ENCODE peak calls at places on chromosomes 13 and 19, in four cellular contexts. S, V, U and Z are unnamed samples.
A peak's percentile ranks its signal among the peaks of the same experiment; 100 is the strongest.

GRCh38 chr19:27794444-27795042 is 1418.4 kb downstream of the UQCRFS1 start:
- DNase-seq in S (no peak), V (peak; percentile 59), U (peak; percentile 36), Z (no peak)

GRCh38 chr13:99125335-99125915 is 75.2 kb upstream of the UBAC2 start:
- DNase-seq in V (no peak), S (no peak), U (no peak), Z (no peak)

GRCh38 chr19:9673912-9674668 is 810 bp downstream of the ZNF562 start:
- DNase-seq in U (no peak), V (no peak), S (no peak), Z (no peak)

GRCh38 chr13:22357132-22357531 is 686.3 kb downstream of the FGF9 start:
- DNase-seq in V (no peak), U (peak; percentile 19), S (no peak), Z (no peak)

GRCh38 chr19:53881482-53882390 is at the start of gene PRKCG:
- DNase-seq in V (peak; percentile 77), S (peak; percentile 28), U (peak; percentile 43), Z (peak; percentile 31)

GRCh38 chr19:16581971-16582343 is 9.7 kb upstream of the SLC35E1 start:
- DNase-seq in S (no peak), U (no peak), V (no peak), Z (no peak)

GRCh38 chr19:15248648-15249559 is 16.7 kb upstream of the EPHX3 start:
- DNase-seq in U (peak; percentile 87), S (no peak), V (no peak), Z (peak; percentile 64)

GRCh38 chr19:54448037-54448773 is 794 bp upstream of the LENG8 start:
- DNase-seq in V (peak; percentile 58), S (peak; percentile 47), U (peak; percentile 54), Z (peak; percentile 51)

GRCh38 chr13:40233731-40234195 is 432.7 kb downstream of the FOXO1 start:
- DNase-seq in S (no peak), V (no peak), U (peak; percentile 46), Z (no peak)

GRCh38 chr13:50410921-50411712 is 395.9 kb downstream of the KCNRG start:
- DNase-seq in U (no peak), S (no peak), V (no peak), Z (peak; percentile 35)

GRCh38 chr13:92175330-92175729 is 776.9 kb downstream of the GPC5 start:
- DNase-seq in S (no peak), V (peak; percentile 34), U (no peak), Z (no peak)

GRCh38 chr13:84315527-84315926 is 433.3 kb upstream of the SLITRK1 start:
- DNase-seq in S (no peak), U (no peak), V (no peak), Z (no peak)

GRCh38 chr13:36163809-36164308 is 32.7 kb upstream of the DCLK1 start:
- DNase-seq in V (no peak), U (peak; percentile 46), S (no peak), Z (peak; percentile 89)

GRCh38 chr19:46614114-46614701 is 10.7 kb downstream of the PTGIR start:
- DNase-seq in V (peak; percentile 89), U (peak; percentile 84), S (peak; percentile 84), Z (peak; percentile 81)

GRCh38 chr19:40596608-40597328 is 4.4 kb upstream of the LTBP4 start:
- DNase-seq in S (no peak), V (peak; percentile 89), U (peak; percentile 74), Z (peak; percentile 48)

GRCh38 chr13:36820222-36820621 is 1.2 kb downstream of the RFXAP start:
- DNase-seq in V (no peak), U (no peak), S (no peak), Z (no peak)

GRCh38 chr13:60584976-60585375 is 188.0 kb downstream of the TDRD3 start:
- DNase-seq in S (no peak), U (no peak), V (peak; percentile 83), Z (no peak)

GRCh38 chr19:7394728-7395359 is 46.1 kb downstream of the ARHGEF18 start:
- DNase-seq in U (peak; percentile 91), S (peak; percentile 83), V (peak; percentile 89), Z (peak; percentile 87)

GRCh38 chr13:101919541-101920306 is 467.2 kb downstream of the ITGBL1 start:
- DNase-seq in U (peak; percentile 39), S (no peak), V (peak; percentile 73), Z (no peak)

GRCh38 chr13:33349314-33349995 is 63.9 kb upstream of the STARD13 start:
- DNase-seq in V (peak; percentile 47), S (no peak), U (peak; percentile 44), Z (no peak)

GRCh38 chr19:3970313-3970807 is 539 bp downstream of the DAPK3 start:
- DNase-seq in V (no peak), U (no peak), S (no peak), Z (no peak)

GRCh38 chr13:51148952-51149573 is 38.0 kb upstream of the C13orf42 start:
- DNase-seq in S (no peak), U (peak; percentile 33), V (peak; percentile 86), Z (no peak)

GRCh38 chr13:73987618-73988017 is 146.6 kb downstream of the KLF12 start:
- DNase-seq in U (no peak), V (no peak), S (no peak), Z (no peak)

GRCh38 chr13:101915755-101916107 is 463.3 kb downstream of the ITGBL1 start:
- DNase-seq in U (no peak), V (no peak), S (no peak), Z (no peak)

GRCh38 chr13:44710576-44710975 is 134.4 kb upstream of the TSC22D1 start:
- DNase-seq in S (no peak), U (no peak), V (no peak), Z (no peak)

GRCh38 chr19:10871711-10872550 is 578 bp downstream of the CARM1 start:
- DNase-seq in V (no peak), U (peak; percentile 53), S (no peak), Z (peak; percentile 40)

GRCh38 chr13:38350114-38350617 is 515 bp downstream of the UFM1 start:
- DNase-seq in V (no peak), U (peak; percentile 54), S (peak; percentile 56), Z (peak; percentile 77)

GRCh38 chr19:39542198-39542597 is 2.2 kb upstream of the EID2 start:
- DNase-seq in V (no peak), U (no peak), S (no peak), Z (no peak)

GRCh38 chr19:10189631-10190425 is 4.9 kb downstream of the DNMT1 start:
- DNase-seq in V (no peak), S (no peak), U (no peak), Z (no peak)

GRCh38 chr13:110132178-110132975 is 174.6 kb downstream of the COL4A1 start:
- DNase-seq in U (no peak), S (no peak), V (no peak), Z (peak; percentile 26)

GRCh38 chr19:31378404-31378803 is 29.2 kb upstream of the TSHZ3 start:
- DNase-seq in V (no peak), S (no peak), U (peak; percentile 42), Z (no peak)

GRCh38 chr13:25678398-25678797 is 306.6 kb downstream of the ATP8A2 start:
- DNase-seq in U (no peak), S (no peak), V (peak; percentile 37), Z (no peak)

GRCh38 chr19:11942008-11942842 is 17.3 kb downstream of the ZNF700 start:
- DNase-seq in V (no peak), S (no peak), U (no peak), Z (no peak)

GRCh38 chr13:35720690-35721554 is 244.4 kb upstream of the MAB21L1 start:
- DNase-seq in U (peak; percentile 30), V (peak; percentile 80), S (peak; percentile 20), Z (peak; percentile 51)

GRCh38 chr19:10724573-10725071 is 6.7 kb downstream of the DNM2 start:
- DNase-seq in U (no peak), V (no peak), S (no peak), Z (no peak)

GRCh38 chr13:69324109-69324886 is 783.3 kb upstream of the ATXN8OS start:
- DNase-seq in U (no peak), S (no peak), V (no peak), Z (no peak)

GRCh38 chr13:85283408-85283807 is 515.8 kb downstream of the SLITRK6 start:
- DNase-seq in V (no peak), U (no peak), S (no peak), Z (no peak)

GRCh38 chr19:47228168-47228936 is 2.6 kb downstream of the BBC3 start:
- DNase-seq in U (peak; percentile 55), S (peak; percentile 70), V (peak; percentile 73), Z (no peak)

GRCh38 chr19:1854032-1854541 is 5.8 kb upstream of the REXO1 start:
- DNase-seq in U (no peak), V (no peak), S (no peak), Z (no peak)

GRCh38 chr19:1856345-1856697 is 7.1 kb downstream of the KLF16 start:
- DNase-seq in S (no peak), U (no peak), V (no peak), Z (no peak)

GRCh38 chr19:1855828-1856255 is 7.5 kb downstream of the KLF16 start:
- DNase-seq in U (no peak), V (no peak), S (no peak), Z (no peak)

GRCh38 chr19:1854542-1855039 is 6.3 kb upstream of the REXO1 start:
- DNase-seq in S (no peak), U (peak; percentile 73), V (peak; percentile 64), Z (no peak)

DNA sequence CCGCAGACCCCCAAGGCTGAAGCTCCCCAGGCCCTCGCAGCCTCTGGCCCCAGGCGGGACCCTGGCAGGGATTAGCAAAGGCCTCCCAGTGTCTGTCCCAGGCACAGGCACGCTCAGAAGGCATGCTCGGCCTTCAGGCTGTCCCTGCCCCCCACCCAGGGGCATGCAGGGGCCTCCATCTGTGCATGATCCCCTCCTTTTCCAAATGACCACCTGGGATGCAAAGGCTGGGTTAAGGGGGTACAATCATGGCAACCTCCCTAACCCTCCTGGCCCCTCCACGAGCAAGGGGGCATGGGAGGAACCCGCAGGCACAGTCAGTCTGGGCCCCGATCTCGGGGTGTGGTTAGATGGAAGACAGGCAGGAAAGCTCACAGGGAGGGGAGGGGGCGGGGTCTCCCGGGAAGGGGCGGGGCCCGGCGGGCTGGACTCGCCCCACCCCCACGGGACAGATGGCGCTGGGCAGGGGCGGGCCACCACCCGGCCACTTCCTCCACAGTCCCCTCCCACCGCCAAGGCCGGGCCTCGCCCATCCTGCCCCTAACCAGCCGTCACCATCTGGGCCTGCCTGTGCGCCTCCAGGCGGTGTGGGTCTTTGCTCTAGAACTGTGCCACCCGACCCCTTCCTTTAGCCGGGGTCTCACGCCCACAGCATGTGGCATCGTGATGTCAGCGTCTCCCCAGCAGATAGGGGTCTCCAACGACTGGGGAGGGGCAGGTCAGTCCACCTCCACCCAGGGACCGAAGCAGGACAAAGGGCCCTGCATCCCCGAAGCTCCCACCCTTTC is 7.0 kb upstream of the REXO1 start:
- DNase-seq in S (peak; percentile 91), U (peak; percentile 94), V (peak; percentile 98), Z (peak; percentile 87)
- H3K4me1 ChIP-seq in S (peaks cover 45% of the 10 kb centered on the region), U (peaks cover 87% of the 10 kb centered on the region), V (peaks cover 7% of the 10 kb centered on the region), Z (peaks cover 50% of the 10 kb centered on the region)

DNA sequence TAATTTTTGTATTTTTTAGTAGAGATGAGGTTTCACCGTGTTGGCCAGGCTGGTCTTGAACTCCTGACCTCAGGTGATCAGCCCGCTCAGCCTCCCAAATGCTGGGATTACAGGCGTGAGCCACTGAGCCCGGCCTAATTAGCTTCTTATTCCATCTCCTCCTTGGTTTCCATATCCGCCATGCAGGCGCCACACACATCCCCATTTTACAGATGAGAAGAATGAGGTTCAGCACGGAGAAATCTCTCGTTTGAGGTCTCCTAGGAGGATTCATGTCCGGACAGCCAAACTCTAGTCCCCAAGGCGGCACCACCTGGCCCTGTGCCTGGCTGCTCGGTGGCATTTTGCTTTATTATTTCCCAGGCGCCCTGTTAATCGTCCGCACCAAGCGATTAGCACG is 46.2 kb upstream of the PTPRS start:
- DNase-seq in S (no peak), U (no peak), V (no peak), Z (no peak)
- H3K27me3 ChIP-seq in S (no peaks in the 10 kb centered on the region), U (no peaks in the 10 kb centered on the region), V (no peaks in the 10 kb centered on the region), Z (no peaks in the 10 kb centered on the region)

GRCh38 chr13:77323858-77324257 is 3.0 kb downstream of the MYCBP2 start:
- DNase-seq in U (no peak), S (no peak), V (no peak), Z (no peak)
- H3K4me1 ChIP-seq in U (peaks cover 70% of the 10 kb centered on the region), S (peaks cover 13% of the 10 kb centered on the region), V (no peaks in the 10 kb centered on the region), Z (peaks cover 22% of the 10 kb centered on the region)

GRCh38 chr19:18789422-18789832 is 1.7 kb downstream of the COMP start:
- DNase-seq in V (peak; percentile 30), S (no peak), U (no peak), Z (no peak)
- H3K27me3 ChIP-seq in V (peaks cover 89% of the 10 kb centered on the region), S (no peaks in the 10 kb centered on the region), U (peaks cover 62% of the 10 kb centered on the region), Z (no peaks in the 10 kb centered on the region)